ENCODE peak calls at places on chromosomes 3 and 15, in ten cellular contexts. One of them, this sample, is unnamed.

GRCh38 chr3:66693461-66693912 is 192.7 kb upstream of the LRIG1 start:
- DNase-seq in HuH-7.5: no peak
- DNase-seq in IMR-90: peak
- DNase-seq in NCI-H2081: no peak
- DNase-seq in DMS153: no peak
- DNase-seq in SW 1271: no peak
- DNase-seq in amniotic stem cell: no peak
- DNase-seq in omental fat pad: no peak
- DNase-seq in posterior cingulate gyrus: no peak
- DNase-seq in sciatic nerve: peak
- DNase-seq in this sample: no peak

GRCh38 chr15:51223771-51224229 is 114.6 kb downstream of the CYP19A1 start:
- DNase-seq in HuH-7.5: no peak
- DNase-seq in IMR-90: peak
- DNase-seq in NCI-H2081: no peak
- DNase-seq in DMS153: peak
- DNase-seq in SW 1271: peak
- DNase-seq in amniotic stem cell: no peak
- DNase-seq in omental fat pad: no peak
- DNase-seq in posterior cingulate gyrus: no peak
- DNase-seq in sciatic nerve: no peak
- DNase-seq in this sample: no peak

GRCh38 chr3:192816274-192816853 is 89.0 kb upstream of the FGF12 start:
- DNase-seq in HuH-7.5: no peak
- DNase-seq in IMR-90: peak
- DNase-seq in NCI-H2081: peak
- DNase-seq in DMS153: peak
- DNase-seq in SW 1271: peak
- DNase-seq in amniotic stem cell: peak
- DNase-seq in omental fat pad: no peak
- DNase-seq in posterior cingulate gyrus: no peak
- DNase-seq in sciatic nerve: no peak
- DNase-seq in this sample: peak

GRCh38 chr3:59167756-59168155 is 117.9 kb upstream of the CFAP20DC start:
- DNase-seq in HuH-7.5: no peak
- DNase-seq in IMR-90: no peak
- DNase-seq in NCI-H2081: no peak
- DNase-seq in DMS153: no peak
- DNase-seq in SW 1271: no peak
- DNase-seq in amniotic stem cell: no peak
- DNase-seq in omental fat pad: no peak
- DNase-seq in posterior cingulate gyrus: no peak
- DNase-seq in sciatic nerve: no peak
- DNase-seq in this sample: no peak

GRCh38 chr3:29275309-29275708 is 5.6 kb upstream of the RBMS3 start:
- DNase-seq in HuH-7.5: no peak
- DNase-seq in IMR-90: peak
- DNase-seq in NCI-H2081: no peak
- DNase-seq in DMS153: no peak
- DNase-seq in SW 1271: no peak
- DNase-seq in amniotic stem cell: no peak
- DNase-seq in omental fat pad: no peak
- DNase-seq in posterior cingulate gyrus: no peak
- DNase-seq in sciatic nerve: peak
- DNase-seq in this sample: no peak

GRCh38 chr3:132231633-132232032 is 85.6 kb upstream of the ACP3 start:
- DNase-seq in HuH-7.5: no peak
- DNase-seq in IMR-90: peak
- DNase-seq in NCI-H2081: no peak
- DNase-seq in DMS153: no peak
- DNase-seq in SW 1271: peak
- DNase-seq in amniotic stem cell: no peak
- DNase-seq in omental fat pad: no peak
- DNase-seq in posterior cingulate gyrus: no peak
- DNase-seq in sciatic nerve: no peak
- DNase-seq in this sample: no peak

GRCh38 chr3:22928716-22929115 is 274.4 kb upstream of the UBE2E2 start:
- DNase-seq in HuH-7.5: no peak
- DNase-seq in IMR-90: no peak
- DNase-seq in NCI-H2081: no peak
- DNase-seq in DMS153: no peak
- DNase-seq in SW 1271: no peak
- DNase-seq in amniotic stem cell: no peak
- DNase-seq in omental fat pad: no peak
- DNase-seq in posterior cingulate gyrus: no peak
- DNase-seq in sciatic nerve: no peak
- DNase-seq in this sample: no peak

GRCh38 chr15:83300826-83301225 is 16.4 kb upstream of the BNC1 start:
- DNase-seq in HuH-7.5: no peak
- DNase-seq in IMR-90: peak
- DNase-seq in NCI-H2081: no peak
- DNase-seq in DMS153: no peak
- DNase-seq in SW 1271: no peak
- DNase-seq in amniotic stem cell: no peak
- DNase-seq in omental fat pad: no peak
- DNase-seq in posterior cingulate gyrus: no peak
- DNase-seq in sciatic nerve: no peak
- DNase-seq in this sample: no peak

GRCh38 chr3:29605845-29606244 is 325.0 kb downstream of the RBMS3 start:
- DNase-seq in HuH-7.5: no peak
- DNase-seq in IMR-90: peak
- DNase-seq in NCI-H2081: no peak
- DNase-seq in DMS153: no peak
- DNase-seq in SW 1271: no peak
- DNase-seq in amniotic stem cell: no peak
- DNase-seq in omental fat pad: no peak
- DNase-seq in posterior cingulate gyrus: no peak
- DNase-seq in sciatic nerve: no peak
- DNase-seq in this sample: no peak

GRCh38 chr3:126084667-126085180 is 800 bp upstream of the SLC41A3 start:
- DNase-seq in HuH-7.5: no peak
- DNase-seq in IMR-90: no peak
- DNase-seq in NCI-H2081: no peak
- DNase-seq in DMS153: no peak
- DNase-seq in SW 1271: no peak
- DNase-seq in amniotic stem cell: no peak
- DNase-seq in omental fat pad: no peak
- DNase-seq in posterior cingulate gyrus: no peak
- DNase-seq in sciatic nerve: no peak
- DNase-seq in this sample: no peak

GRCh38 chr3:4999626-5000184 is 20.5 kb downstream of the BHLHE40 start:
- DNase-seq in HuH-7.5: no peak
- DNase-seq in IMR-90: no peak
- DNase-seq in NCI-H2081: no peak
- DNase-seq in DMS153: no peak
- DNase-seq in SW 1271: no peak
- DNase-seq in amniotic stem cell: no peak
- DNase-seq in omental fat pad: no peak
- DNase-seq in posterior cingulate gyrus: no peak
- DNase-seq in sciatic nerve: no peak
- DNase-seq in this sample: no peak

GRCh38 chr3:142027713-142028112 is 121.6 kb downstream of the TFDP2 start:
- DNase-seq in HuH-7.5: no peak
- DNase-seq in IMR-90: no peak
- DNase-seq in NCI-H2081: peak
- DNase-seq in DMS153: peak
- DNase-seq in SW 1271: peak
- DNase-seq in amniotic stem cell: no peak
- DNase-seq in omental fat pad: peak
- DNase-seq in posterior cingulate gyrus: no peak
- DNase-seq in sciatic nerve: no peak
- DNase-seq in this sample: peak

GRCh38 chr3:125059488-125060245 is 3.9 kb upstream of the HEG1 start:
- DNase-seq in HuH-7.5: no peak
- DNase-seq in IMR-90: peak
- DNase-seq in NCI-H2081: no peak
- DNase-seq in DMS153: peak
- DNase-seq in SW 1271: peak
- DNase-seq in amniotic stem cell: no peak
- DNase-seq in omental fat pad: no peak
- DNase-seq in posterior cingulate gyrus: no peak
- DNase-seq in sciatic nerve: no peak
- DNase-seq in this sample: no peak

GRCh38 chr3:130901463-130902204 is 7.8 kb downstream of the ATP2C1 start:
- DNase-seq in HuH-7.5: no peak
- DNase-seq in IMR-90: no peak
- DNase-seq in NCI-H2081: no peak
- DNase-seq in DMS153: no peak
- DNase-seq in SW 1271: no peak
- DNase-seq in amniotic stem cell: no peak
- DNase-seq in omental fat pad: no peak
- DNase-seq in posterior cingulate gyrus: no peak
- DNase-seq in sciatic nerve: no peak
- DNase-seq in this sample: no peak

GRCh38 chr3:152260026-152260425 is 8.7 kb upstream of the MBNL1 start:
- DNase-seq in HuH-7.5: no peak
- DNase-seq in IMR-90: peak
- DNase-seq in NCI-H2081: no peak
- DNase-seq in DMS153: no peak
- DNase-seq in SW 1271: no peak
- DNase-seq in amniotic stem cell: no peak
- DNase-seq in omental fat pad: no peak
- DNase-seq in posterior cingulate gyrus: no peak
- DNase-seq in sciatic nerve: no peak
- DNase-seq in this sample: no peak

GRCh38 chr3:28286595-28286994 is 45.2 kb downstream of the CMC1 start:
- DNase-seq in HuH-7.5: peak
- DNase-seq in IMR-90: peak
- DNase-seq in NCI-H2081: peak
- DNase-seq in DMS153: peak
- DNase-seq in SW 1271: peak
- DNase-seq in amniotic stem cell: no peak
- DNase-seq in omental fat pad: no peak
- DNase-seq in posterior cingulate gyrus: no peak
- DNase-seq in sciatic nerve: no peak
- DNase-seq in this sample: peak